ENCODE peak calls at places on chromosomes 13 and 19, in ten cellular contexts. One of them, this sample, is unnamed.

GRCh38 chr13:43191561-43191960 is 168.2 kb downstream of the DNAJC15 start:
- DNase-seq in ascending aorta: no peak
- DNase-seq in H54: no peak
- DNase-seq in NCI-H2029 treated with DMSO at 0.1 percent for 48 hours: no peak
- DNase-seq in T-cell: no peak
- DNase-seq in stimulated activated CD4-positive, alpha-beta T cell treated with anti-CD3 and anti-CD28 coated beads, Interleukin-15, amount 100 ng/mL, for 24 hours: no peak
- DNase-seq in KBM-7: no peak
- DNase-seq in brain microvascular endothelial cell: no peak
- DNase-seq in mesothelial cell of epicardium: no peak
- DNase-seq in DMS 273 treated with DMSO at 0.1 percent for 48 hours: no peak
- DNase-seq in this sample: no peak

GRCh38 chr19:49145485-49146407 is 9.4 kb downstream of the HRC start:
- DNase-seq in ascending aorta: peak
- DNase-seq in H54: no peak
- DNase-seq in NCI-H2029 treated with DMSO at 0.1 percent for 48 hours: peak
- DNase-seq in T-cell: peak
- DNase-seq in stimulated activated CD4-positive, alpha-beta T cell treated with anti-CD3 and anti-CD28 coated beads, Interleukin-15, amount 100 ng/mL, for 24 hours: peak
- DNase-seq in KBM-7: peak
- DNase-seq in brain microvascular endothelial cell: peak
- DNase-seq in mesothelial cell of epicardium: peak
- DNase-seq in DMS 273 treated with DMSO at 0.1 percent for 48 hours: peak
- DNase-seq in this sample: peak

GRCh38 chr19:16911046-16911445 is 22.2 kb downstream of the F2RL3 start:
- DNase-seq in ascending aorta: no peak
- DNase-seq in H54: no peak
- DNase-seq in NCI-H2029 treated with DMSO at 0.1 percent for 48 hours: no peak
- DNase-seq in T-cell: no peak
- DNase-seq in stimulated activated CD4-positive, alpha-beta T cell treated with anti-CD3 and anti-CD28 coated beads, Interleukin-15, amount 100 ng/mL, for 24 hours: no peak
- DNase-seq in KBM-7: no peak
- DNase-seq in brain microvascular endothelial cell: no peak
- DNase-seq in mesothelial cell of epicardium: no peak
- DNase-seq in DMS 273 treated with DMSO at 0.1 percent for 48 hours: no peak
- DNase-seq in this sample: no peak

GRCh38 chr19:4023600-4024398 is 16.3 kb downstream of the PIAS4 start:
- DNase-seq in ascending aorta: no peak
- DNase-seq in H54: no peak
- DNase-seq in NCI-H2029 treated with DMSO at 0.1 percent for 48 hours: no peak
- DNase-seq in T-cell: no peak
- DNase-seq in stimulated activated CD4-positive, alpha-beta T cell treated with anti-CD3 and anti-CD28 coated beads, Interleukin-15, amount 100 ng/mL, for 24 hours: no peak
- DNase-seq in KBM-7: no peak
- DNase-seq in brain microvascular endothelial cell: no peak
- DNase-seq in mesothelial cell of epicardium: no peak
- DNase-seq in DMS 273 treated with DMSO at 0.1 percent for 48 hours: no peak
- DNase-seq in this sample: no peak

GRCh38 chr19:41265376-41266153 is 1.4 kb downstream of the HNRNPUL1 start:
- DNase-seq in ascending aorta: no peak
- DNase-seq in H54: no peak
- DNase-seq in NCI-H2029 treated with DMSO at 0.1 percent for 48 hours: no peak
- DNase-seq in T-cell: no peak
- DNase-seq in stimulated activated CD4-positive, alpha-beta T cell treated with anti-CD3 and anti-CD28 coated beads, Interleukin-15, amount 100 ng/mL, for 24 hours: peak
- DNase-seq in KBM-7: no peak
- DNase-seq in brain microvascular endothelial cell: peak
- DNase-seq in mesothelial cell of epicardium: no peak
- DNase-seq in DMS 273 treated with DMSO at 0.1 percent for 48 hours: no peak
- DNase-seq in this sample: no peak

GRCh38 chr13:32878172-32878571 is 138.1 kb upstream of the KL start:
- DNase-seq in ascending aorta: no peak
- DNase-seq in H54: no peak
- DNase-seq in NCI-H2029 treated with DMSO at 0.1 percent for 48 hours: no peak
- DNase-seq in T-cell: no peak
- DNase-seq in stimulated activated CD4-positive, alpha-beta T cell treated with anti-CD3 and anti-CD28 coated beads, Interleukin-15, amount 100 ng/mL, for 24 hours: no peak
- DNase-seq in KBM-7: no peak
- DNase-seq in brain microvascular endothelial cell: no peak
- DNase-seq in mesothelial cell of epicardium: no peak
- DNase-seq in DMS 273 treated with DMSO at 0.1 percent for 48 hours: no peak
- DNase-seq in this sample: no peak

GRCh38 chr19:10091892-10092641 is 6.0 kb downstream of the SHFL start:
- DNase-seq in ascending aorta: no peak
- DNase-seq in H54: no peak
- DNase-seq in NCI-H2029 treated with DMSO at 0.1 percent for 48 hours: no peak
- DNase-seq in T-cell: no peak
- DNase-seq in stimulated activated CD4-positive, alpha-beta T cell treated with anti-CD3 and anti-CD28 coated beads, Interleukin-15, amount 100 ng/mL, for 24 hours: no peak
- DNase-seq in KBM-7: no peak
- DNase-seq in brain microvascular endothelial cell: no peak
- DNase-seq in mesothelial cell of epicardium: no peak
- DNase-seq in DMS 273 treated with DMSO at 0.1 percent for 48 hours: no peak
- DNase-seq in this sample: no peak

GRCh38 chr19:41863209-41863931 is 3.3 kb downstream of the RPS19 start:
- DNase-seq in ascending aorta: no peak
- DNase-seq in H54: no peak
- DNase-seq in NCI-H2029 treated with DMSO at 0.1 percent for 48 hours: no peak
- DNase-seq in T-cell: no peak
- DNase-seq in stimulated activated CD4-positive, alpha-beta T cell treated with anti-CD3 and anti-CD28 coated beads, Interleukin-15, amount 100 ng/mL, for 24 hours: peak
- DNase-seq in KBM-7: peak
- DNase-seq in brain microvascular endothelial cell: no peak
- DNase-seq in mesothelial cell of epicardium: no peak
- DNase-seq in DMS 273 treated with DMSO at 0.1 percent for 48 hours: no peak
- DNase-seq in this sample: no peak